ENCODE peak calls at places on chromosomes 13 and 19, in four cellular contexts. J is IMR-90; E is left ventricle myocardium inferior; H is CD8-positive, alpha-beta memory T cell. W is an unnamed sample.

GRCh38 chr13:21934309-21934708 is 263.4 kb downstream of the FGF9 start:
- DNase-seq in J (no peak), E (no peak), H (no peak), W (no peak)

GRCh38 chr13:62919491-62919890 is 1503.8 kb upstream of the PCDH20 start:
- DNase-seq in J (no peak), E (no peak), H (no peak), W (no peak)

GRCh38 chr19:4575978-4576933 is 16.8 kb upstream of the SEMA6B start:
- DNase-seq in J (peak; percentile 27), E (peak; percentile 68), H (peak; percentile 52), W (peak; percentile 52)

GRCh38 chr13:20024706-20025105 is 66.2 kb downstream of the ZMYM2 start:
- DNase-seq in J (no peak), E (no peak), H (no peak), W (no peak)

GRCh38 chr19:14113762-14114414 is 3.7 kb downstream of the PRKACA start:
- DNase-seq in J (no peak), E (peak; percentile 42), H (peak; percentile 23), W (peak; percentile 17)

GRCh38 chr13:113588394-113589111 is 4.0 kb downstream of the TFDP1 start:
- DNase-seq in J (no peak), E (no peak), H (no peak), W (no peak)

GRCh38 chr13:34230271-34230670 is 412.3 kb downstream of the RFC3 start:
- DNase-seq in J (no peak), E (no peak), H (no peak), W (no peak)

GRCh38 chr19:18733196-18733647 is 49.7 kb downstream of the CRTC1 start:
- DNase-seq in J (peak; percentile 93), E (peak; percentile 58), H (no peak), W (no peak)

GRCh38 chr13:57629391-57629804 is 2.1 kb upstream of the PCDH17 start:
- DNase-seq in J (no peak), E (no peak), H (no peak), W (no peak)

GRCh38 chr19:15110418-15110815 is 3.2 kb downstream of the SYDE1 start:
- DNase-seq in J (no peak), E (no peak), H (no peak), W (no peak)

GRCh38 chr19:21383980-21384582 is 12.9 kb upstream of the ZNF493 start:
- DNase-seq in J (no peak), E (no peak), H (no peak), W (no peak)
- H3K9me3 ChIP-seq in J (peaks cover 36% of the 10 kb centered on the region), E (peaks cover 100% of the 10 kb centered on the region), H (peaks cover 47% of the 10 kb centered on the region), W (peaks cover 26% of the 10 kb centered on the region)

GRCh38 chr19:36236304-36236945 is 21.5 kb downstream of the ZNF146 start:
- DNase-seq in J (no peak), E (no peak), H (no peak), W (no peak)
- H3K9me3 ChIP-seq in J (peaks cover 36% of the 10 kb centered on the region), E (peaks cover 17% of the 10 kb centered on the region), H (peaks cover 53% of the 10 kb centered on the region), W (peaks cover 55% of the 10 kb centered on the region)

GRCh38 chr19:56900573-56901097 is 60.1 kb upstream of the PEG3 start:
- DNase-seq in J (no peak), E (no peak), H (no peak), W (no peak)
- H3K9me3 ChIP-seq in J (peaks cover 39% of the 10 kb centered on the region), E (no peaks in the 10 kb centered on the region), H (no peaks in the 10 kb centered on the region), W (no peaks in the 10 kb centered on the region)

GRCh38 chr19:7662657-7663056 is 6.2 kb upstream of the RETN start:
- DNase-seq in J (no peak), E (no peak), H (no peak), W (no peak)

GRCh38 chr19:7654401-7654800 is 14.4 kb upstream of the RETN start:
- DNase-seq in J (peak; percentile 5), E (no peak), H (no peak), W (no peak)

GRCh38 chr19:7655581-7655980 is 13.3 kb upstream of the RETN start:
- DNase-seq in J (no peak), E (no peak), H (no peak), W (no peak)

GRCh38 chr19:7657047-7657779 is 11.6 kb upstream of the RETN start:
- DNase-seq in J (no peak), E (no peak), H (no peak), W (no peak)

DNA sequence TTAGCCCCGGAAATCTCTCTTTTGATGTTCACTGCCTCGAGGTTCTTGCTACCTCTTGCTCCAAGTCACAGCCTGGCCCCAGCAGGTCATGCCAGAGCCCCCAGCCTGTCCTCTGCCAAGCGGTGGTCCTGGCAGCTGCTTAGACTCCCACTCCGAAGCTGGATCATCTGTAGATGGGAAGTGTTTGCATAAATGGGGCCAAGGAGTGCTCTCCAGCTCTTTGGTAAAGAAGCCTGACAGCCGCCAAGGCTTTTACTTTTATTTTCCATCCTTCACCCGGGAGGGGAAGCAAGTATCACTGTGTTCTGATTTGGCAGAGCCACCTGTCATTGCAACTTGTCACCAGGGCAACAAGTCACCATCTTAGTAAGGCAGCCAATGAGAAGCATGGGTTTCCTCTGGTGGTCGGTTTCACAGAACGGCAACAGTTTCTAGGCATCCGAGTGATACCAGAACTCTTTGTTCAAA is 10.6 kb upstream of the RETN start:
- DNase-seq in J (no peak), E (no peak), H (peak; percentile 59), W (no peak)
- H3K9me3 ChIP-seq in J (no peaks in the 10 kb centered on the region), E (no peaks in the 10 kb centered on the region), H (no peaks in the 10 kb centered on the region), W (no peaks in the 10 kb centered on the region)

DNA sequence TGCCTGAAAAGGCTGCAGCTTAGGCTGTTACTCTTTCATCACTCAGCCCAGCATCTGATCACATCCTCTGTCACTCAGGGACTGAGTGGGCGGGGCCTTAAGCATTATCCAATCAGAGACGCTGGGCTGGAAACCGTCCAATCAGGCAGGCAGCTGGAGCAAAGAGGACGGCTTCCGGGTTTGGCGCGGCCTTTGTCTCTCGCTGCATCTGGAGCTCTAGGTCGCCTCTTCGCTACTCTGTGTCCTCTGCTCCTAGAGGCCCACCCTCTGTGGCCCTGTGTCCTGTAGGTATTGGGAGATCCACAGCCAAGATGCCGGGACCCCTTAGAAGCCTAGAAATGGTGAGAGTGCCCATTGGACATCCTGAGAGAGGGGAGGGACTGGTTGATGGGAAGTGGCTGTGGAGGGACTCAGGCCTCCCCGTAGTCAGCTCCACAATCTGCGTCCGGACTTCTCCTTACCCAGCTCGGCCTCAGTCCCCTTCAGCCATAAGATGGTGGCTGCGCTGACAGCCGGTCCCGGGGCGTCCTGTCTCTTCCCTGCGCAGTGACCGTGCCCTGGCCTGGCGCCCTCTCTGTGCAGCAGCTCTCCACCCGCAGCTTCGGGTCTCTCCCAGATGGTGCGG is at the start of gene ZNF486:
- DNase-seq in J (peak; percentile 94), E (peak; percentile 96), H (peak; percentile 91), W (peak; percentile 84)
- H3K9me3 ChIP-seq in J (peaks cover 6% of the 10 kb centered on the region), E (no peaks in the 10 kb centered on the region), H (no peaks in the 10 kb centered on the region), W (no peaks in the 10 kb centered on the region)

DNA sequence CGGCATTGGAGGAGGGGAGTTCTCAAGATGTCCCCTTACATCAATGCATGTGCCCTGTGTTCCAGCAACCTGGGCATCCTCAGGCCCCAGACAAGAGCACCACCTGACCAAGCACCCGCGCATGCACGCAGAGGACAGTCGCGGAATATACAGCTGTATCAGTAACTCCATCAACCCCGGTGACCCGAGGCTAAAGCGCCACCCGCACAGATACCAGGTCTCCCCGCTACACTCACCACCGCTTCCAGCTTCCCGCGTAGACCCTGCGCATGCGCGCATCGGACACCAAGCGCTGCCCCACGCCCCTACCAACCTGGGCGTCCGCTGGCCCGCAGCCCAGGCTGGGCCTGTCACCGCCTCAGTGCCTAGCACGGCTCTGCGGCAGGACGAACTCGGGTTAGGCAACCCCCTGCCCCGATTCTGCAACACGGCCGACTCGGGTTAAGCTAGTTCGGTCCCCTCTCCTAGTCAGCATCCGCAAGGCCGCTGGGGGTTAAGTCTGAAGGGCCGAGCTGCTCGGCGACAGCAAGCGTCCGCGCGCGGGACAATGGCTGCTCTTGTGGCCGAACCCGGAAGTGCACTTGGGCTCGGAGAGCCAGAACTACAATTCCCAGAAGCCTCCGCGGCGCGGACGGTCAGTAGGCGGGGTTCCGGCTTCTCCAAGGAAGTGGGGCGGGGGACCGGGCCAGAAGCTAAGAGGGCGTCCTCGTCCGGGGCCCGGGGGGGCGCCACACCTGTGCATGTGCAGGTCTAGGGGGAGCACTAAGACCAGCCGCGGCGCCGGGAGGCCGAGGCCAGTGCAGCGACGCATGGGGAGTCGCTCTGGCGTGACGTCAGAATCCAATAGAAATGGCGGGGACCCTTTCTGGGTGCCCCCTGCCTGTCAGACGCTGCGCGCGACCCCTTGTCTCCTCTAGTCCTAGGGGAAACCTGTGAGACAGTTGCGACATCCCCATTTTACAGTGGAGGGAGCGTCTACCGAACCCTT is at the start of gene ZNF180:
- DNase-seq in J (peak; percentile 90), E (peak; percentile 96), H (peak; percentile 94), W (peak; percentile 86)
- H3K9me3 ChIP-seq in J (peaks cover 36% of the 10 kb centered on the region), E (peaks cover 40% of the 10 kb centered on the region), H (peaks cover 35% of the 10 kb centered on the region), W (peaks cover 18% of the 10 kb centered on the region)

GRCh38 chr13:46544811-46545210 is 8.2 kb upstream of the LRCH1 start:
- DNase-seq in J (no peak), E (no peak), H (no peak), W (no peak)

GRCh38 chr13:46542833-46543232 is 10.1 kb upstream of the LRCH1 start:
- DNase-seq in J (no peak), E (no peak), H (no peak), W (no peak)

GRCh38 chr13:46544208-46544607 is 8.8 kb upstream of the LRCH1 start:
- DNase-seq in J (no peak), E (no peak), H (no peak), W (no peak)

GRCh38 chr13:46543307-46543706 is 9.7 kb upstream of the LRCH1 start:
- DNase-seq in J (no peak), E (no peak), H (no peak), W (no peak)

GRCh38 chr13:46546084-46546786 is 6.7 kb upstream of the LRCH1 start:
- DNase-seq in J (no peak), E (no peak), H (no peak), W (no peak)
- H3K9me3 ChIP-seq in J (no peaks in the 10 kb centered on the region), E (no peaks in the 10 kb centered on the region), H (no peaks in the 10 kb centered on the region), W (no peaks in the 10 kb centered on the region)

DNA sequence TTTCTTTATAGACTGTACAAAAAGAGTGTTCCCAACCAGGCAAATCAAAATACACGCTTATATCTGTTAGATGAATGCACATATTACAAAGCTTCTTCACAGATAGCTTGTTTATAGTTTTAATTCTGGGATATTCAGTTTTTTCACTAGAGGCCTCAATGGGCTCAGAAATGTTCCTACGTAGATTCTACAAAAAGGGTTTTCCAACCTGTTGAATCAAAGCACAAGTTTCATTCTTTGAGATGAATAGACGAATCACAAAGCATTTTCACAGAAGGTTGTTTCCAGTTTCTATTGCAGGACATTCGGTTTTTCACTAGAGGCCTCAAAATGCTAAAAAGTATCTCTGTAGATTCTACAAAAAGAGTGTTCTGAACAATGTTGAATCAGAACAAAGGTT is 1490.3 kb downstream of the UQCRFS1 start:
- DNase-seq in J (no peak), E (no peak), H (no peak), W (no peak)
- H3K9me3 ChIP-seq in J (peaks cover 8% of the 10 kb centered on the region), E (peaks cover 83% of the 10 kb centered on the region), H (peaks cover 24% of the 10 kb centered on the region), W (peaks cover 12% of the 10 kb centered on the region)

GRCh38 chr13:108082481-108082880 is 132.9 kb downstream of the LIG4 start:
- DNase-seq in J (no peak), E (no peak), H (no peak), W (no peak)

GRCh38 chr13:108083056-108083455 is 132.3 kb downstream of the LIG4 start:
- DNase-seq in J (no peak), E (no peak), H (no peak), W (no peak)

GRCh38 chr13:108077284-108077683 is 138.1 kb downstream of the LIG4 start:
- DNase-seq in J (no peak), E (no peak), H (no peak), W (no peak)
- H3K9me3 ChIP-seq in J (no peaks in the 10 kb centered on the region), E (peaks cover 26% of the 10 kb centered on the region), H (no peaks in the 10 kb centered on the region), W (no peaks in the 10 kb centered on the region)

W was measured in T-helper 17 cell.